ENCODE peak calls at places on chromosomes 12 and 14, in nine cellular contexts. U is cardiac muscle cell, P is tibial nerve, Z is nephron progenitor cell, M is K562, E is lower lobe of right lung, I is fibroblast of mammary gland, D is GM12864, K is A549. O is an unnamed sample.

GRCh38 chr14:78721756-78722455 is 551.7 kb downstream of the NRXN3 start:
- DNase-seq in P (no peak), E (no peak), U (no peak), K (no peak), Z (no peak), I (no peak), M (no peak), D (no peak), O (no peak)

GRCh38 chr14:55843718-55844403 is 263.9 kb downstream of the KTN1 start:
- DNase-seq in P (no peak), K (no peak), E (no peak), U (no peak), Z (no peak), M (no peak), I (peak), D (no peak), O (no peak)

GRCh38 chr14:55707365-55707804 is 127.4 kb downstream of the KTN1 start:
- DNase-seq in D (no peak), I (peak), K (peak), P (no peak), E (no peak), Z (no peak), M (no peak), U (peak), O (no peak)

GRCh38 chr14:100660498-100661339 is 66.0 kb upstream of the DLK1 start:
- DNase-seq in E (no peak), I (peak), U (no peak), D (no peak), Z (no peak), K (no peak), M (no peak), P (no peak), O (no peak)

GRCh38 chr12:77535734-77536133 is 295.0 kb upstream of the NAV3 start:
- DNase-seq in M (no peak), Z (no peak), I (no peak), K (no peak), E (no peak), D (no peak), P (no peak), U (no peak), O (no peak)

GRCh38 chr12:6950944-6951540 is at the start of gene PTPN6:
- DNase-seq in P (no peak), E (peak), K (no peak), I (no peak), M (no peak), U (no peak), Z (no peak), D (no peak), O (no peak)

GRCh38 chr14:89432226-89432625 is 15.2 kb upstream of the FOXN3 start:
- DNase-seq in I (no peak), U (no peak), P (no peak), M (no peak), Z (no peak), D (no peak), E (no peak), K (no peak), O (no peak)

GRCh38 chr12:65740873-65741600 is 83.2 kb upstream of the HMGA2 start:
- DNase-seq in D (peak), K (peak), M (peak), P (peak), Z (peak), I (peak), E (peak), U (peak), O (peak)

GRCh38 chr12:106671840-106672239 is 89.0 kb downstream of the RFX4 start:
- DNase-seq in K (no peak), I (no peak), Z (no peak), D (no peak), P (no peak), M (no peak), E (no peak), U (no peak), O (no peak)

DNA sequence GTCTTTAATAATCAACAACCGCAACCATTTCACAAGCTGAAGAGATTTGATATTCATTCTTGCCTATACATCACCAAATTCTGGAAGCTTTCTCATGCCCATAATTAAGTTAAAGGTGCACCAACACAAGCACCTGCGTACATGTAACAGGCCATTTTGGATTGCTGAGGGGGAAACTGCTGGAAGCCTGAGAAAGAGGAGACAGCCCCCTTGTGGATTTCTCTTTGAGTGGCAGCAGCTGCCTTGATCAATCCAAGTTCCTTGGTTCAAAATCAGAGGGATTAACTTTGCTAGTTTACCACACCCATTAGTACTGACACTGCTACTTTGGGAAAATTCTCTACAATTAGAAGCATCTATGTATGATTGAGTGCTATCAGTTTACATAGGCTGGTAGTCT is 321.1 kb downstream of the NOVA1 start:
- DNase-seq in Z (peak), D (no peak), U (peak), K (no peak), P (no peak), M (no peak), E (no peak), I (peak), O (no peak)
- TF ChIP-seq CTCF in Z (peak), D (no peak), U (no peak), K (no peak), P (no peak), M (no peak), E (no peak), I (peak), O (no peak)

GRCh38 chr12:132557291-132557968 is 53.0 kb downstream of the LRCOL1 start:
- DNase-seq in I (no peak), D (no peak), Z (no peak), U (no peak), P (no peak), M (no peak), E (no peak), K (no peak), O (no peak)

GRCh38 chr12:132555686-132556085 is 54.7 kb downstream of the LRCOL1 start:
- DNase-seq in Z (no peak), P (no peak), U (no peak), E (no peak), M (no peak), K (no peak), I (no peak), D (no peak), O (no peak)

GRCh38 chr12:132556216-132556615 is 54.2 kb downstream of the LRCOL1 start:
- DNase-seq in D (no peak), I (no peak), U (no peak), K (no peak), P (no peak), E (no peak), M (no peak), Z (no peak), O (no peak)

GRCh38 chr12:132556801-132557200 is 53.6 kb downstream of the LRCOL1 start:
- DNase-seq in P (no peak), Z (no peak), I (no peak), K (no peak), E (no peak), D (no peak), U (no peak), M (no peak), O (no peak)

GRCh38 chr12:132554857-132555630 is 55.3 kb downstream of the LRCOL1 start:
- DNase-seq in M (peak), U (no peak), E (no peak), D (no peak), I (peak), Z (peak), P (no peak), K (peak), O (no peak)
- TF ChIP-seq CTCF in M (peak), U (peak), E (peak), D (peak), I (peak), Z (peak), P (no peak), K (peak), O (no peak)

GRCh38 chr14:37889087-37889486 is 293.7 kb downstream of the TTC6 start:
- DNase-seq in M (no peak), I (no peak), D (no peak), E (no peak), U (peak), K (no peak), P (no peak), Z (no peak), O (no peak)

GRCh38 chr14:37888234-37888633 is 292.8 kb downstream of the TTC6 start:
- DNase-seq in I (no peak), P (no peak), M (no peak), K (no peak), Z (no peak), U (no peak), D (no peak), E (no peak), O (no peak)

GRCh38 chr14:37894463-37894862 is 299.0 kb downstream of the TTC6 start:
- DNase-seq in U (no peak), E (no peak), M (no peak), D (no peak), I (no peak), K (no peak), Z (no peak), P (no peak), O (no peak)

DNA sequence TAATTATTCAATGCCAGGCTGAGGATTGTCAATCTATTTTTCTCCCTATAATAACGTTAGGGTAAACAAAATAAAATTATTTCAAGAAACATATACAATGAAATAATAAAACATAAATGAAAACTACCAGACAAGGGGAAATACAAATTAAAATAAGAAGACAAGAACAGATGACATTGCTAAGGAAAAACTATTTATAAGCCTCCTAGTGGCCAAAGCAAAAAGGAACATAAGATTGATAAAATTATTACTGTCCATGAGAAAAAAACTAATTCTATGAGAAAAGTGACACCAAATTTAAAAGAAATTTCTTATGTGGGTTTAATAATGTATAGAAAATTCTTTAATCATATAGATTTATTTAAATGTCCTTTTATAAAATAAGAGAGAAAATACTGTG is 294.7 kb downstream of the TTC6 start:
- DNase-seq in I (no peak), P (no peak), K (no peak), E (no peak), D (no peak), Z (no peak), M (no peak), U (no peak), O (no peak)
- TF ChIP-seq CTCF in I (peak), P (no peak), K (peak), E (no peak), D (no peak), Z (peak), M (no peak), U (peak), O (no peak)

GRCh38 chr14:69803753-69804152 is 6.7 kb upstream of the SLC10A1 start:
- DNase-seq in M (no peak), Z (no peak), K (peak), D (no peak), U (no peak), I (no peak), P (no peak), E (no peak), O (no peak)
- TF ChIP-seq CTCF in M (peak), Z (no peak), K (no peak), D (peak), U (peak), I (peak), P (no peak), E (no peak), O (no peak)

GRCh38 chr14:103495854-103496253 is 26.8 kb downstream of the CKB start:
- DNase-seq in Z (no peak), I (no peak), E (no peak), P (no peak), K (no peak), U (no peak), M (no peak), D (no peak), O (no peak)
- TF ChIP-seq CTCF in Z (no peak), I (no peak), E (no peak), P (no peak), K (no peak), U (no peak), M (no peak), D (no peak), O (no peak)

GRCh38 chr14:28774764-28775738 is 8.5 kb downstream of the FOXG1 start:
- DNase-seq in M (no peak), E (no peak), D (no peak), Z (no peak), P (no peak), I (no peak), K (no peak), U (no peak), O (no peak)

GRCh38 chr14:28772613-28773012 is 6.0 kb downstream of the FOXG1 start:
- DNase-seq in U (no peak), P (no peak), E (no peak), M (no peak), Z (no peak), I (no peak), D (no peak), K (no peak), O (no peak)

GRCh38 chr14:28776482-28777266 is 10.1 kb downstream of the FOXG1 start:
- DNase-seq in M (no peak), E (no peak), P (no peak), K (no peak), Z (no peak), U (no peak), I (no peak), D (no peak), O (no peak)

GRCh38 chr14:28773176-28773575 is 6.6 kb downstream of the FOXG1 start:
- DNase-seq in D (no peak), M (no peak), I (no peak), P (no peak), K (no peak), E (no peak), Z (no peak), U (no peak), O (no peak)

GRCh38 chr14:28773917-28774691 is 7.5 kb downstream of the FOXG1 start:
- DNase-seq in D (no peak), I (peak), K (no peak), Z (peak), M (no peak), P (no peak), U (peak), E (no peak), O (no peak)
- TF ChIP-seq CTCF in D (no peak), I (peak), K (no peak), Z (peak), M (peak), P (no peak), U (peak), E (no peak), O (no peak)

GRCh38 chr14:72098202-72098601 is 166.0 kb downstream of the RGS6 start:
- DNase-seq in K (no peak), E (no peak), M (no peak), U (no peak), D (no peak), Z (no peak), I (no peak), P (no peak), O (no peak)

DNA sequence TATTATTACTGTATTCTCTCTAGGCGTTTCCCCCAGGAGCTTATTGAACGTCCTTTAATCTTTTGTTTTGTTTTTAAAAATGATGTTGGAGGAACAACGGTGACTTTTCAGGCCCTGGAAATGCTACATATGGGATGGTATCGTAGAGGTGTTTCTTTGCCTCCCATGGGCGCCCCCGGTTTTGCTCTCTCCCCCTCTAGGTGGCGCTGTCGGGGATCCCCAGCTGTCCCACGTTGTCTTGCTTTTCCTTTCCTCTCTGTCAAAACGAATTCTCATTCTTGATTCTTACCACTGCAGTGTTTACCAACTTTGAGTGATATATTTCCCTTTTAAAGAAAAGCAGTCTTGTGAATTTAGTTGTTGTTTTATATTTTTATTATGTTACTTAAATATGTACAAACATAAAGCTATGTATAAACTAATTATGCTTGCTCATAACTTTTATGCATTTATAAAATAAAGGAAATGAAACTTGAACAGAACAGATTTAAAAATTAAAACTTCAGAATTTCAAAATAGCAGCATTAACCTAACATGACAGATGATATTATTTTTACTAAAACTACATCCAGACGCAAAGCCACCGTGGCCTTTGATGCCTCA is 171.9 kb downstream of the RGS6 start:
- DNase-seq in P (no peak), D (no peak), E (peak), K (peak), Z (peak), U (peak), M (peak), I (no peak), O (no peak)
- TF ChIP-seq CTCF in P (no peak), D (peak), E (peak), K (no peak), Z (peak), U (no peak), M (peak), I (peak), O (no peak)

O was measured in omental fat pad.